ENCODE peak calls at places on chromosomes 3 and 15, in five cellular contexts. H, N, X, P and T are unnamed samples. For H3K4me1, the result is how much of the 10 kb centered on the place peaks cover.

GRCh38 chr15:90598053-90598577 is 68.4 kb downstream of the CRTC3 start:
- DNase-seq in H (peak), N (no peak), P (peak), X (peak), T (peak)

GRCh38 chr15:96869122-96869521 is 538.6 kb downstream of the NR2F2 start:
- DNase-seq in P (no peak), N (no peak), H (no peak), X (no peak), T (no peak)

GRCh38 chr3:134904796-134905646 is 110.0 kb downstream of the EPHB1 start:
- DNase-seq in N (no peak), X (no peak), H (no peak), P (no peak), T (no peak)

GRCh38 chr15:89648106-89649012 is 6.9 kb downstream of the KIF7 start:
- DNase-seq in N (no peak), P (no peak), X (no peak), H (no peak), T (no peak)

GRCh38 chr3:120473389-120473788 is 22.6 kb upstream of the FSTL1 start:
- DNase-seq in P (no peak), X (no peak), H (no peak), N (no peak), T (no peak)

GRCh38 chr3:140206196-140207040 is 271.4 kb downstream of the CLSTN2 start:
- DNase-seq in P (no peak), N (peak), X (no peak), H (peak), T (no peak)

GRCh38 chr15:55552926-55553325 is 35.2 kb downstream of the PYGO1 start:
- DNase-seq in P (no peak), H (no peak), N (no peak), X (no peak), T (peak)

GRCh38 chr3:12904951-12905315 is 63.6 kb upstream of the RPL32 start:
- DNase-seq in N (no peak), P (no peak), H (no peak), X (no peak), T (no peak)

GRCh38 chr3:102020670-102021069 is 171.4 kb downstream of the NFKBIZ start:
- DNase-seq in N (no peak), X (no peak), H (no peak), P (no peak), T (no peak)

GRCh38 chr15:69854521-69855171 is 243.1 kb downstream of the TLE3 start:
- DNase-seq in H (no peak), P (no peak), X (no peak), N (peak), T (no peak)

GRCh38 chr3:80050826-80051601 is 283.2 kb upstream of the ROBO1 start:
- DNase-seq in H (no peak), N (peak), X (no peak), P (no peak), T (peak)

GRCh38 chr3:190261740-190262139 is 60.5 kb downstream of the CLDN1 start:
- DNase-seq in P (peak), N (no peak), X (no peak), H (no peak), T (no peak)

GRCh38 chr3:118472586-118472985 is 562.1 kb downstream of the IGSF11 start:
- DNase-seq in H (no peak), X (no peak), P (no peak), N (no peak), T (no peak)

GRCh38 chr3:45165497-45166282 is 19.5 kb upstream of the CDCP1 start:
- DNase-seq in P (no peak), X (no peak), N (no peak), H (no peak), T (no peak)

GRCh38 chr15:64695571-64695992 is 79.8 kb downstream of the RBPMS2 start:
- DNase-seq in P (no peak), N (peak), X (no peak), H (peak), T (no peak)

GRCh38 chr15:31587583-31587982 is 260.9 kb downstream of the KLF13 start:
- DNase-seq in H (no peak), N (no peak), X (no peak), P (no peak), T (no peak)

GRCh38 chr15:76517910-76518309 is 181.3 kb downstream of the ISL2 start:
- DNase-seq in H (no peak), P (no peak), N (no peak), X (no peak), T (no peak)

GRCh38 chr3:17642474-17642873 is 100.0 kb downstream of the TBC1D5 start:
- DNase-seq in H (no peak), P (no peak), X (no peak), N (no peak), T (no peak)

GRCh38 chr3:36312351-36312750 is 68.0 kb upstream of the STAC start:
- DNase-seq in X (no peak), H (no peak), P (no peak), N (peak), T (no peak)

GRCh38 chr3:61903931-61904657 is 342.7 kb downstream of the PTPRG start:
- DNase-seq in P (peak), X (no peak), N (no peak), H (no peak), T (no peak)

GRCh38 chr15:63699391-63699790 is 102.2 kb downstream of the FBXL22 start:
- DNase-seq in P (no peak), N (no peak), H (no peak), X (no peak), T (no peak)

GRCh38 chr3:183188895-183189462 is 26.4 kb upstream of the LAMP3 start:
- DNase-seq in X (no peak), H (peak), N (no peak), P (no peak), T (no peak)

GRCh38 chr3:130514671-130515070 is 2.3 kb upstream of the COL6A6 start:
- DNase-seq in N (no peak), X (no peak), P (no peak), H (no peak), T (no peak)

GRCh38 chr15:70099966-70100494 is 2.3 kb upstream of the TLE3 start:
- DNase-seq in P (no peak), H (no peak), X (no peak), N (no peak), T (no peak)

DNA sequence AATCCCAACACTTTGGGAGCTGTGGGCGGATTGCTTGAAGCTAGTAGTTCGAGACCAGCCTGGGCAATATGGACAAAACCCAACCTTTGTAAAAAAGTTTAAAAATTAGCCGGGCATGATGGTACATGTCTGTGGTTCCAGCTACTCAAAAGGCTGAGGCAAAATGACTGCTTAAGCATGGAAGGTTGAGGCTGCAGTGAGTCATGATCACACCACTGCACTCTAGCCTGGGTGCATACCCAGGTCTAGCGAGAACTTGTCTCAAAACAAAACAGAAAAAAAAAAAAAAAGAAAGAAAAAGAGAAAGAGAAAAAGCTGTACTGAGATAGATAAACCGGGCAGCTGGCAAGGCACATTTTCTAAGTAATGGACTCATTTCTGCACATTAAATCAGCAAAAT is 10.6 kb downstream of the ARPP19 start:
- DNase-seq in X (no peak), H (no peak), N (no peak), P (no peak), T (peak)
- H3K4me3 ChIP-seq in X (no peak), H (no peak), N (no peak), P (no peak), T (no peak)

DNA sequence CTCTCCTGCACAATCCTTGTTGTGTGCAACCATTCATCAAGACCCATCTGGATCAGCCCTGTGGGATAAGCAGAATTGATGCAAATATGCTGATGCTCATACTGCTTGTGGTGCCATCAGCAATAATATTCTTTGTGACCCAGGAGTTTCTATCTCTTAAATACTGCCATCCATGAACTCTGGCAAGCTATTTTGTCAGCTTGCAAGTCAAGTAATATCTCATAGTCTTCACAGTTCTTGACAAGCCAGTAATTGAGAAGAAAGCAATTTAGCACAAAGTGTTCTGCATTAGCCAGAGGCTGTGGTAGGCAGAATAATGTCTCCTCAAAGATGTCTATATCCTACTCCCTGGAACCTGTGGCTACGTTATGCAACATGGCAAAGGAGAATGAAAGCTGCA is 49.0 kb downstream of the SPATA16 start:
- DNase-seq in H (no peak), X (no peak), P (no peak), N (no peak), T (no peak)
- TF ChIP-seq EP300 in H (no peak), X (no peak), P (no peak), N (no peak), T (no peak)

GRCh38 chr3:52892625-52893311 is 4.6 kb downstream of the STIMATE start:
- DNase-seq in P (no peak), H (no peak), X (no peak), N (no peak), T (no peak)

GRCh38 chr3:52895416-52895815 is 1.9 kb downstream of the STIMATE start:
- DNase-seq in H (no peak), P (no peak), X (no peak), N (no peak), T (no peak)

GRCh38 chr3:52896613-52897012 is 735 bp downstream of the STIMATE start:
- DNase-seq in H (no peak), P (no peak), N (peak), X (no peak), T (no peak)

GRCh38 chr3:52893723-52894122 is 3.6 kb downstream of the STIMATE start:
- DNase-seq in N (no peak), X (no peak), H (no peak), P (no peak), T (no peak)

DNA sequence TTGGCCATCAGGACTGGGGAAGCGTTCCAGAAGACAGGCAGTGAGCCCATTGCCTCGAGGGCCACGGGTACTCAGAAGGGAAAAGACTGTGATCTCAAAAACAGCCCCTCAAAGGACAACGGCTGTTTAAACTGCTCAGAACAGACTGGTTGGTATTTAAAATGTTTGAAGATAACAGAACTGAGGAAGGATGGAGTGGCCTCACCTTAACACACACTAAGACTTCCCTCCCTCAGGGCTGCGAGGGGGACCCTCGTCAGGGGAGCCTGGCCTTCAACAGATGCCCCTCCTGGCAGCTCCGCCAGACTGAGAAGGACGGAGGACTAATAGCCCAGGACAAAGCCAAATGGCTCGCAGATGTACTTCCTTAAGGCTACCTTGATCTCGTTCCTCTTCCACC is 2.6 kb downstream of the STIMATE start:
- DNase-seq in H (no peak), P (no peak), N (no peak), X (no peak), T (no peak)
- H3K4me1 ChIP-seq in H (under half), P (half or more), N (under half), X (under half), T (half or more)

GRCh38 chr3:181715601-181716340 is 4.0 kb downstream of the SOX2 start:
- DNase-seq in X (no peak), N (no peak), P (no peak), H (no peak), T (no peak)
- H3K4me3 ChIP-seq in X (no peak), N (no peak), P (peak), H (no peak), T (no peak)

GRCh38 chr3:123642182-123642956 is 57.5 kb upstream of the HACD2 start:
- DNase-seq in P (peak), H (peak), X (peak), N (peak), T (no peak)

GRCh38 chr3:123642957-123643330 is 58.1 kb upstream of the HACD2 start:
- DNase-seq in P (no peak), X (no peak), N (no peak), H (no peak), T (no peak)

GRCh38 chr3:123641084-123641462 is 56.2 kb upstream of the HACD2 start:
- DNase-seq in H (no peak), X (no peak), N (no peak), P (no peak), T (no peak)

GRCh38 chr3:123641505-123641904 is 56.7 kb upstream of the HACD2 start:
- DNase-seq in P (no peak), X (no peak), H (no peak), N (no peak), T (no peak)

GRCh38 chr3:123644358-123644757 is 59.5 kb upstream of the HACD2 start:
- DNase-seq in N (no peak), P (no peak), H (no peak), X (no peak), T (no peak)
- TF ChIP-seq EP300 in N (no peak), P (no peak), H (no peak), X (no peak), T (no peak)

GRCh38 chr3:187024561-187025226 is 94.4 kb downstream of the ST6GAL1 start:
- DNase-seq in N (no peak), H (no peak), P (no peak), X (no peak), T (no peak)

GRCh38 chr3:187021748-187022402 is 91.5 kb downstream of the ST6GAL1 start:
- DNase-seq in N (no peak), X (no peak), P (no peak), H (no peak), T (no peak)

GRCh38 chr3:187020376-187020775 is 90.0 kb downstream of the ST6GAL1 start:
- DNase-seq in N (no peak), P (no peak), H (no peak), X (no peak), T (no peak)

GRCh38 chr3:187025254-187025655 is 94.9 kb downstream of the ST6GAL1 start:
- DNase-seq in H (no peak), P (no peak), X (no peak), N (no peak), T (no peak)

DNA sequence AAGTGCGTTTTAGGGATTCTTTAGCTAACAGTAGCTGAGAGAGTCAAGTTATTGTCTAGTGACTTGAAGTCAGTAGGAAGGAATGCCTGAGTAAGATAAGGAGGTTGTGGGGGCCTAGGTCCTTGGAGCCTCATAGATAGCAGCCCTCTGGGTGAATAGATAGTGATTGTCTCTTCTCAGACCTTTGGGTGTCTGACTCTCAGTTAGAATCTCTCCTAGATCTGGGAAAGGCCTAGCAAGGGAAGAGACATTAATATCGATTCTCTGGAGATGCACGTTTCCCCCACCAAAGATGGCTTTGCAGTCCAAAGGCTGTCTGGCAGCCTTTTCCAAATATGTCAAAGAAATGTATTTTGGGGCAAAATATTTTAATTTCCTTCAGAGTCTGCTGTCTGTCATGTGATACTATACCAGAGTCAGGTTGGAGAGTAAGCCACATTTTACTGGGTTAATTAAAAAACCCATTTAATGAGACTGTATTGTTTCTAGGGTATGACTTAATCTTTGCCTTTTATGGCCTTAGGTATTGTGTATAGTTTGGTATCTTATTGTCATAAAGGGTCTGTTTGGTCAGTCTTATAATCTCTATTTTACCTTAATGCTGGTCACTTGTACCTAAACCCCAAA is 92.2 kb downstream of the ST6GAL1 start:
- DNase-seq in N (no peak), H (peak), X (no peak), P (no peak), T (no peak)
- H3K4me1 ChIP-seq in N (under half), H (half or more), X (under half), P (under half), T (under half)

GRCh38 chr3:5190147-5190791 is 2.8 kb downstream of the EDEM1 start:
- DNase-seq in H (no peak), N (no peak), P (no peak), X (no peak), T (no peak)

GRCh38 chr3:5194341-5194740 is 6.8 kb downstream of the EDEM1 start:
- DNase-seq in N (no peak), H (no peak), P (no peak), X (no peak), T (no peak)

GRCh38 chr3:5192568-5193319 is 5.2 kb downstream of the EDEM1 start:
- DNase-seq in H (no peak), X (no peak), N (no peak), P (no peak), T (no peak)

GRCh38 chr3:5188419-5189405 is 1.2 kb downstream of the EDEM1 start:
- DNase-seq in H (peak), X (no peak), P (no peak), N (peak), T (no peak)

DNA sequence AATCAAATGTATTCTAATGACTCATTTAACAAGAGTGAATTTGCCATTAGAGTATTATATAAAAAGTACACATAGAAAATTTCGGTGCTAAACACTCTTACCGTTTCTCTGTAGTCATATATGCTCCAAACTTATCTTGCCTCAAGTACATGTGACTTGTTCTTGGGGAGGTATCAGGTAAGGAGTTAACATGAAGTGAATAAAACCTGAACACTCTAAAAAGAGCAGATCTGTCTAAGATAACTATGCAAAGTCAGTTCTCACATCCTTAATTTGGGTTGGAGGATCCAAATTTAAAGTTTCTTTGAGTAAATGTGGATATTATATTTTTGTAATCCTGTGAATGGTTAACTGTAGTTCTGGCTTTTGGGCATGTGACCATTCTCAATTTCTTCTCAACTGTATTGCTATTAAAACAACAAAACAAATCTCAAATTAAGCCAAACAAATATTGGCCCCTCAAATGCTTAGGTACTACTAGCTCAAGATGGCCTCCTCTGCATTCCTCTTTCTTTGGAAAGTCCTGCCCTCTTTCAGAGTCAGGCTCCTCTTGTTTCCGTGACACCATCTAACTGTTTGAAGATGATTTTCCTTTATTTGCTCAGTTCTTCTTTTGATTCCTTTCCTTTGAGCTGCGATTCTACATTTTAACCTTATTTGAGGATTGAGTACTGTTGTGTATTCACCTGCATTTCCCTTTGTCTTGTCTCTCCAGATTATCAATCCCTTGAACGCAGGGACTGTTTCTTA is 4.2 kb downstream of the EDEM1 start:
- DNase-seq in X (no peak), N (no peak), P (no peak), H (no peak), T (no peak)
- H3K4me3 ChIP-seq in X (no peak), N (no peak), P (no peak), H (no peak), T (no peak)

GRCh38 chr15:71115567-71116351 is 488 bp downstream of the THSD4 start:
- DNase-seq in N (peak), X (peak), P (peak), H (peak), T (peak)
- TF ChIP-seq EP300 in N (no peak), X (no peak), P (no peak), H (no peak), T (no peak)

DNA sequence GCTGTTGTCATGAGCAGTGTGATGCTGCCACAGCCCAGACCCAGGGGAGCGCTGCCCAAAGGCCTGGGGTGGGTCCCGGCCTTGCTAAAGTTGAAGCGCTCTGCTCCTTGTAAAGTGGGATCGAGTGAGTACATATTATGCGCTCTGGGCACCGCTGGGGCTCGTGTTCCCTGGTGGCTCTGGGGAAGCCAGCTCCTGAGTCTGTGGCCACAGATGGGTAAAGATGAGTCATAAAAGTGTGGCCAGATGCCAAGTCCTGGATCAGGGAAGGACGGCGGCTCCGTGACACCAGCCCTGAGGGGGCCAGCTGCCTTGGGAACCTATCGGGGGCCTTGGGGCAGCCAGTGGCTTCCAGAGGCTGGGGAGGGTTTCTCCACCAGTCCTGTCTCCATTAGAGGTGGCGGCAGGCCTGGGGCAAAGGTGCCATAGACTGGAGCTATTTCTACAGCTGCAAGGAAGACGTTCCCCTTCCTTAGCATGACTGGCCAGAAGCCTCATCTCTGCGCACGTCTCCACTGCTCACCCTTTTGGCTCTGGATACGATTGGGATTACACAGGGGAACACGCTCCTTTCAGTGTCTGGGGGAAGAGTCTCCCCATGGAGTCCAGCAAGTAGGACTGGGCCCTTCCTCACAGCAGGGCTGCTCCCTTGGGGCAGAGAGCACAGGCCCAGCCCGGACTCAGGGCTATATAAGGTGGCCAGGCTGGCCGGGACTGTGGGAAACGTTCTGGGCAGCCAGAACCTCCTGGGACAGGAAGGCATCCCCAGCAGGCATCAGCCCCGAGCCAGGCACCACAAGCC is 1.2 kb upstream of the ITIH4 start:
- DNase-seq in H (peak), P (peak), N (peak), X (no peak), T (peak)
- H3K4me1 ChIP-seq in H (under half), P (under half), N (under half), X (under half), T (under half)